ENCODE peak calls at places on chromosomes 1 and 21, in seven cellular contexts. I is HCT116, T is K562, S is SK-N-SH, X is H1, R is HepG2, L is GM12878. Q is an unnamed sample.

GRCh38 chr1:64574301-64574700 is 104.4 kb downstream of the CACHD1 start:
- DNase-seq in T (no peak), I (no peak), R (no peak), S (no peak), L (no peak), X (no peak), Q (no peak)

GRCh38 chr1:76337777-76338176 is 263.2 kb downstream of the ST6GALNAC3 start:
- DNase-seq in S (peak; percentile 21), T (no peak), X (no peak), I (no peak), R (no peak), L (no peak), Q (no peak)

GRCh38 chr1:181044449-181044966 is 10.7 kb downstream of the MR1 start:
- DNase-seq in R (peak; percentile 82), S (no peak), L (peak; percentile 60), I (no peak), T (no peak), X (no peak), Q (no peak)

GRCh38 chr1:35588197-35588910 is 15.2 kb downstream of the TFAP2E start:
- DNase-seq in L (no peak), T (no peak), I (no peak), S (no peak), X (no peak), R (no peak), Q (no peak)

GRCh38 chr1:48931571-48932251 is 155.0 kb upstream of the BEND5 start:
- DNase-seq in L (no peak), T (no peak), S (no peak), R (no peak), I (no peak), X (no peak), Q (no peak)

GRCh38 chr1:244369256-244370057 is 82.3 kb downstream of the ADSS2 start:
- DNase-seq in X (peak; percentile 27), I (no peak), S (no peak), R (no peak), L (no peak), T (peak; percentile 55), Q (no peak)

GRCh38 chr1:201883266-201883665 is 5.4 kb upstream of the SHISA4 start:
- DNase-seq in X (no peak), R (no peak), T (no peak), I (no peak), S (no peak), L (no peak), Q (no peak)

GRCh38 chr21:36576441-36576840 is 96.5 kb upstream of the CLDN14 start:
- DNase-seq in R (no peak), S (no peak), T (no peak), L (no peak), I (no peak), X (no peak), Q (no peak)

GRCh38 chr1:7398982-7399381 is 372.1 kb upstream of the VAMP3 start:
- DNase-seq in T (no peak), R (no peak), S (no peak), I (no peak), X (no peak), L (no peak), Q (no peak)

GRCh38 chr1:245386321-245387002 is 231.7 kb downstream of the KIF26B start:
- DNase-seq in T (no peak), S (no peak), X (no peak), R (no peak), I (no peak), L (no peak), Q (no peak)

GRCh38 chr1:44808938-44809917 is 905 bp downstream of the BTBD19 start:
- DNase-seq in S (no peak), R (peak; percentile 66), L (peak; percentile 84), I (no peak), T (peak; percentile 72), X (no peak), Q (no peak)

GRCh38 chr1:204202481-204202880 is 6.2 kb upstream of the KISS1 start:
- DNase-seq in X (no peak), I (no peak), L (no peak), T (no peak), R (no peak), S (no peak), Q (no peak)

DNA sequence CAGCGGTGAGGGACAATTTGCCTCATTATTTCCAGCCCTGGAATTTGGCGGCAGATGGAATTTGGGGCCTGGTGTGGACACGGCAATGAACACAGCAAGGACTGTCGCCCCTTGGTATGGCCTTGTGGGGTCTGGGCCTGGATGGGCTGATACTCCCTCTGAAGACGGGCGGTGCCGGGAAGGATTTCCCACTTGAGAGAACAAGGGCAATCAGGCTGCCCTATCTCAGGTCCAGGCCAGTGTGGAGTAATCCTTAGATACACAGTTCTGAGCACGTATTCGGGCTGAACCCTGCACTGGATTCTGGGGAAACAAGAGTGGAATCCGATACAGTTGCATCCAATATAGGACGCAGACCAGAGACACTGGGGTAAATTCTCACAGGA is 177.7 kb downstream of the TRABD2B start:
- DNase-seq in X (no peak), I (no peak), R (peak; percentile 66), S (no peak), T (no peak), L (no peak), Q (no peak)
- H3K4me3 ChIP-seq in X (no peak overlapping the region), I (no peak overlapping the region), R (no peak overlapping the region), S (no peak overlapping the region), T (no peak overlapping the region), L (no peak overlapping the region), Q (no peak overlapping the region)

GRCh38 chr1:205451202-205451601 is 4.6 kb downstream of the BLACAT1 start:
- DNase-seq in X (no peak), L (no peak), R (peak; percentile 31), T (no peak), I (no peak), S (no peak), Q (no peak)
- H3K4me1 ChIP-seq in X (peaks cover 45% of the 10 kb centered on the region), L (peaks cover 5% of the 10 kb centered on the region), R (peaks cover 66% of the 10 kb centered on the region), T (peaks cover 30% of the 10 kb centered on the region), I (peaks cover 47% of the 10 kb centered on the region), S (no peaks in the 10 kb centered on the region), Q (peaks cover 13% of the 10 kb centered on the region)

DNA sequence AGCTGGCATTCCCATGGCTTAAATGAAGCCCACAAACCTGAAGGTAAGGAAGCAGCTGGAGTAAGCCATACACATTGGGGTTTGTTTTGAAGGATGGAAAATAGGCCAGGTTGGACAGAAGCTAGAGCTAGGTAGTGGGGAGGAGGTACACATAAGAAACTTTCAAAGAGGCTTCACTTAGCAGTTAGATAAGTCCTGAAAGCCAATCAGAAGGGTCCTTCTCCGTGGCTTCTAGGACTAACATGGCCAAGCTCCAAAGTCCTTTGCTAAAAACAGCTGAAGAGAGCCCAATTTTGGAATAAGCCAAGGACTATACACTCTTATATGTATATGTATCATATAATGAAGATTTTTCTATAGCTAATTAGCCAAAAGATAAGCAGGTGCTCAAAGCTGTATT is 1.8 kb downstream of the EYA3 start:
- DNase-seq in R (no peak), S (no peak), T (peak; percentile 72), I (no peak), X (no peak), L (no peak), Q (no peak)
- TF ChIP-seq SIN3A in R (no peak), S (no peak), T (no peak), I (no peak), X (no peak), L (no peak), Q (no peak)

GRCh38 chr1:33258788-33259274 is 2.5 kb downstream of the ZNF362 start:
- DNase-seq in I (no peak), X (no peak), T (no peak), S (no peak), L (no peak), R (peak; percentile 91), Q (no peak)

GRCh38 chr1:33256701-33257387 is 552 bp downstream of the ZNF362 start:
- DNase-seq in S (no peak), T (no peak), X (no peak), I (peak; percentile 22), L (no peak), R (peak; percentile 88), Q (peak; percentile 36)

GRCh38 chr1:33257388-33257758 is 1.1 kb downstream of the ZNF362 start:
- DNase-seq in I (no peak), T (no peak), S (no peak), X (no peak), L (no peak), R (no peak), Q (no peak)

GRCh38 chr1:33256335-33256700 is at the start of gene ZNF362:
- DNase-seq in L (no peak), X (no peak), S (no peak), T (peak; percentile 31), I (no peak), R (no peak), Q (no peak)

GRCh38 chr1:33257759-33258712 is 1.7 kb downstream of the ZNF362 start:
- DNase-seq in I (no peak), L (no peak), X (no peak), S (no peak), T (no peak), R (peak; percentile 52), Q (no peak)
- H3K4me3 ChIP-seq in I (peak overlapping the region; percentile 72), L (peak overlapping the region; percentile 94), X (peak overlapping the region; percentile 90), S (peak overlapping the region; percentile 86), T (no peak overlapping the region), R (peak overlapping the region; percentile 86), Q (peak overlapping the region; percentile 67)

DNA sequence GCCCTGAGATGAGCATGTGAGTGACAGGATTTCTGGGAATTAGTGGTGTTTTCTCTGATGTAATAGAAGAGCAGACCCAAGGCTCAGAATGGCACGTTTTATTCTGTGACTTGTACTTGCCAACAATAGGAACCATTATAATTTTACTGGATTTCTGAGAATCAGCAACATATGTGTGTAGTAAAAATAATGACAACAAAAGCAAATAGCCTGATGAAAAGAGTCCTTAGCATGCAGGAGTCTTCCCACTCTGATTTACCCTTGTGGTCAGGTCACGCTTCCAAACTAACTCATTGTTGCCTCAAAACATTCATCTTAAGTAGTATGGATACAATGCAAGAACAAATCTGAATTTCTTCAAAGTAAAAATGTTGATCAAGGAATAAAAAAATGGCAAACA is 31.5 kb upstream of the RGL1 start:
- DNase-seq in S (no peak), R (no peak), X (no peak), T (no peak), L (no peak), I (no peak), Q (no peak)
- H3K4me1 ChIP-seq in S (peaks cover 6% of the 10 kb centered on the region), R (no peaks in the 10 kb centered on the region), X (no peaks in the 10 kb centered on the region), T (no peaks in the 10 kb centered on the region), L (no peaks in the 10 kb centered on the region), I (no peaks in the 10 kb centered on the region), Q (no peaks in the 10 kb centered on the region)

DNA sequence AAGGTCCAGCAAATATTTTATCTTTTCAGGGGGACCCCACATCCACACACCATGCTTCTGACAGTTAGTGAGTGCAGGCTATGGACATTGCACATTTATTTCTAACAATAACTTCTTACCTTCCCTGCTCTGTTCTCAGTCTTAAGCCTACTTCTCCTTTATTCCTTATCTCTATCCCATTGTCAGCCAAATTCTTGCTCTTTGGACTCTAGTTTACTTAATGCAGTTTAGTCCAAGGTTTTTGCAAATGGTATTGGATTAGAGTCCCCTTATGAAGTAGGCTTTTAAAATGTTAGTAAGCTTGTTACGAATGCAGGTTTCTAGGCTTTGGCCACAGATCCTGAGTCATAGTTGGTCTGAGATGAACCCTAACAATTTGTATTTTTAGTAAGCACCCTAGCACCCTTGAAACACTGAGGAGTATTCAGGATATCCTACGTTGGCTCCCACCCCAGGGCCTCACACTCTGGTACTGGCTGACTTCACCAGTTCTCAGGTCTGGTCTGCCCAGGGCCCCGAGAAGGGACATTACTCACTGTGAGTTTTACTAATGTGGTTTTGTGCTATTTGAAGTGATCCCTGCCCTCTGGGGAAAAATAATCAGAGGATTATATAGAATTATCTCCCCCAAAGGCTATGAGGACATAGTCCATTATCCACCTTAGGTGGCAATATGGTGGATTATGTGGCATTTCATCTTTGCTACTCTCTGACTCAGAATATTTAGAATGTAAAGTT is 239.5 kb downstream of the TGFB2 start:
- DNase-seq in I (peak; percentile 24), R (no peak), T (no peak), L (no peak), X (no peak), S (no peak), Q (no peak)
- TF ChIP-seq SIN3A in I (peak; percentile 47), R (no peak), T (no peak), L (no peak), X (no peak), S (no peak), Q (no peak)

Q was measured in Panc1.